ENCODE peak calls at places on chromosome 21, in eight cellular contexts. One of them, this sample, is unnamed.

GRCh38 chr21:27464643-27465042 is 497.8 kb upstream of the ADAMTS5 start:
- DNase-seq in activated CD4-positive, alpha-beta memory T cell treated with anti-CD3 and anti-CD28 coated beads, Interleukin-2, amount 10 ng/mL, durations not matched to agents 7 days and 5 days: no peak
- DNase-seq in DMS153: no peak
- DNase-seq in KG1: no peak
- DNase-seq in stomach: no peak
- DNase-seq in posterior cingulate gyrus: no peak
- DNase-seq in activated T-helper 1 cell treated with anti-CD3 and anti-CD28 coated beads, Interleukin-12 subunit alpha, Interleukin-12 subunit beta, Interleukin-2, Interleukin-4 antibody, amounts not matched to agents 30 ng/mL and 10 ng/mL and 1 ng/mL, durations not matched to agents 14 hours and 24 hours and 36 hours: no peak
- DNase-seq in CD8-positive, alpha-beta T cell: no peak
- DNase-seq in this sample: no peak

GRCh38 chr21:22904385-22904784 is 1906.2 kb downstream of the NCAM2 start:
- DNase-seq in KG1: no peak
- DNase-seq in activated T-helper 1 cell treated with anti-CD3 and anti-CD28 coated beads, Interleukin-12 subunit alpha, Interleukin-12 subunit beta, Interleukin-2, Interleukin-4 antibody, amounts not matched to agents 30 ng/mL and 10 ng/mL and 1 ng/mL, durations not matched to agents 14 hours and 24 hours and 36 hours: no peak
- DNase-seq in stomach: no peak
- DNase-seq in CD8-positive, alpha-beta T cell: peak
- DNase-seq in DMS153: no peak
- DNase-seq in activated CD4-positive, alpha-beta memory T cell treated with anti-CD3 and anti-CD28 coated beads, Interleukin-2, amount 10 ng/mL, durations not matched to agents 7 days and 5 days: no peak
- DNase-seq in posterior cingulate gyrus: no peak
- DNase-seq in this sample: no peak

GRCh38 chr21:41133896-41134522 is 34.0 kb upstream of the BACE2 start:
- DNase-seq in DMS153: no peak
- DNase-seq in stomach: no peak
- DNase-seq in KG1: no peak
- DNase-seq in posterior cingulate gyrus: no peak
- DNase-seq in CD8-positive, alpha-beta T cell: no peak
- DNase-seq in activated T-helper 1 cell treated with anti-CD3 and anti-CD28 coated beads, Interleukin-12 subunit alpha, Interleukin-12 subunit beta, Interleukin-2, Interleukin-4 antibody, amounts not matched to agents 30 ng/mL and 10 ng/mL and 1 ng/mL, durations not matched to agents 14 hours and 24 hours and 36 hours: no peak
- DNase-seq in activated CD4-positive, alpha-beta memory T cell treated with anti-CD3 and anti-CD28 coated beads, Interleukin-2, amount 10 ng/mL, durations not matched to agents 7 days and 5 days: no peak
- DNase-seq in this sample: peak

GRCh38 chr21:42532466-42533181 is 19.0 kb downstream of the SLC37A1 start:
- DNase-seq in activated CD4-positive, alpha-beta memory T cell treated with anti-CD3 and anti-CD28 coated beads, Interleukin-2, amount 10 ng/mL, durations not matched to agents 7 days and 5 days: no peak
- DNase-seq in activated T-helper 1 cell treated with anti-CD3 and anti-CD28 coated beads, Interleukin-12 subunit alpha, Interleukin-12 subunit beta, Interleukin-2, Interleukin-4 antibody, amounts not matched to agents 30 ng/mL and 10 ng/mL and 1 ng/mL, durations not matched to agents 14 hours and 24 hours and 36 hours: no peak
- DNase-seq in stomach: peak
- DNase-seq in KG1: no peak
- DNase-seq in DMS153: peak
- DNase-seq in CD8-positive, alpha-beta T cell: no peak
- DNase-seq in posterior cingulate gyrus: peak
- DNase-seq in this sample: peak

GRCh38 chr21:35528109-35529042 is 479.3 kb upstream of the RUNX1 start:
- DNase-seq in activated T-helper 1 cell treated with anti-CD3 and anti-CD28 coated beads, Interleukin-12 subunit alpha, Interleukin-12 subunit beta, Interleukin-2, Interleukin-4 antibody, amounts not matched to agents 30 ng/mL and 10 ng/mL and 1 ng/mL, durations not matched to agents 14 hours and 24 hours and 36 hours: peak
- DNase-seq in posterior cingulate gyrus: no peak
- DNase-seq in KG1: no peak
- DNase-seq in stomach: no peak
- DNase-seq in DMS153: no peak
- DNase-seq in activated CD4-positive, alpha-beta memory T cell treated with anti-CD3 and anti-CD28 coated beads, Interleukin-2, amount 10 ng/mL, durations not matched to agents 7 days and 5 days: peak
- DNase-seq in CD8-positive, alpha-beta T cell: peak
- DNase-seq in this sample: no peak

GRCh38 chr21:32826317-32827167 is 55.0 kb upstream of the PAXBP1 start:
- DNase-seq in DMS153: peak
- DNase-seq in KG1: no peak
- DNase-seq in activated T-helper 1 cell treated with anti-CD3 and anti-CD28 coated beads, Interleukin-12 subunit alpha, Interleukin-12 subunit beta, Interleukin-2, Interleukin-4 antibody, amounts not matched to agents 30 ng/mL and 10 ng/mL and 1 ng/mL, durations not matched to agents 14 hours and 24 hours and 36 hours: peak
- DNase-seq in activated CD4-positive, alpha-beta memory T cell treated with anti-CD3 and anti-CD28 coated beads, Interleukin-2, amount 10 ng/mL, durations not matched to agents 7 days and 5 days: peak
- DNase-seq in CD8-positive, alpha-beta T cell: peak
- DNase-seq in posterior cingulate gyrus: no peak
- DNase-seq in stomach: no peak
- DNase-seq in this sample: peak

GRCh38 chr21:17467829-17468228 is 45.0 kb upstream of the CXADR start:
- DNase-seq in posterior cingulate gyrus: no peak
- DNase-seq in DMS153: no peak
- DNase-seq in stomach: no peak
- DNase-seq in KG1: no peak
- DNase-seq in activated CD4-positive, alpha-beta memory T cell treated with anti-CD3 and anti-CD28 coated beads, Interleukin-2, amount 10 ng/mL, durations not matched to agents 7 days and 5 days: no peak
- DNase-seq in CD8-positive, alpha-beta T cell: no peak
- DNase-seq in activated T-helper 1 cell treated with anti-CD3 and anti-CD28 coated beads, Interleukin-12 subunit alpha, Interleukin-12 subunit beta, Interleukin-2, Interleukin-4 antibody, amounts not matched to agents 30 ng/mL and 10 ng/mL and 1 ng/mL, durations not matched to agents 14 hours and 24 hours and 36 hours: no peak
- DNase-seq in this sample: no peak

GRCh38 chr21:17929514-17929913 is 110.4 kb upstream of the C21orf91 start:
- DNase-seq in stomach: no peak
- DNase-seq in DMS153: no peak
- DNase-seq in posterior cingulate gyrus: no peak
- DNase-seq in KG1: no peak
- DNase-seq in CD8-positive, alpha-beta T cell: no peak
- DNase-seq in activated CD4-positive, alpha-beta memory T cell treated with anti-CD3 and anti-CD28 coated beads, Interleukin-2, amount 10 ng/mL, durations not matched to agents 7 days and 5 days: no peak
- DNase-seq in activated T-helper 1 cell treated with anti-CD3 and anti-CD28 coated beads, Interleukin-12 subunit alpha, Interleukin-12 subunit beta, Interleukin-2, Interleukin-4 antibody, amounts not matched to agents 30 ng/mL and 10 ng/mL and 1 ng/mL, durations not matched to agents 14 hours and 24 hours and 36 hours: no peak
- DNase-seq in this sample: no peak

GRCh38 chr21:31410763-31411278 is 66.8 kb upstream of the TIAM1 start:
- DNase-seq in DMS153: no peak
- DNase-seq in KG1: no peak
- DNase-seq in activated T-helper 1 cell treated with anti-CD3 and anti-CD28 coated beads, Interleukin-12 subunit alpha, Interleukin-12 subunit beta, Interleukin-2, Interleukin-4 antibody, amounts not matched to agents 30 ng/mL and 10 ng/mL and 1 ng/mL, durations not matched to agents 14 hours and 24 hours and 36 hours: peak
- DNase-seq in CD8-positive, alpha-beta T cell: peak
- DNase-seq in posterior cingulate gyrus: no peak
- DNase-seq in activated CD4-positive, alpha-beta memory T cell treated with anti-CD3 and anti-CD28 coated beads, Interleukin-2, amount 10 ng/mL, durations not matched to agents 7 days and 5 days: peak
- DNase-seq in stomach: no peak
- DNase-seq in this sample: no peak

GRCh38 chr21:38447611-38448010 is 50.7 kb downstream of the ERG start:
- DNase-seq in CD8-positive, alpha-beta T cell: no peak
- DNase-seq in activated CD4-positive, alpha-beta memory T cell treated with anti-CD3 and anti-CD28 coated beads, Interleukin-2, amount 10 ng/mL, durations not matched to agents 7 days and 5 days: no peak
- DNase-seq in stomach: no peak
- DNase-seq in KG1: no peak
- DNase-seq in posterior cingulate gyrus: no peak
- DNase-seq in activated T-helper 1 cell treated with anti-CD3 and anti-CD28 coated beads, Interleukin-12 subunit alpha, Interleukin-12 subunit beta, Interleukin-2, Interleukin-4 antibody, amounts not matched to agents 30 ng/mL and 10 ng/mL and 1 ng/mL, durations not matched to agents 14 hours and 24 hours and 36 hours: no peak
- DNase-seq in DMS153: no peak
- DNase-seq in this sample: no peak

GRCh38 chr21:44509539-44509938 is 30.5 kb downstream of the KRTAP10-1 start:
- DNase-seq in KG1: no peak
- DNase-seq in activated T-helper 1 cell treated with anti-CD3 and anti-CD28 coated beads, Interleukin-12 subunit alpha, Interleukin-12 subunit beta, Interleukin-2, Interleukin-4 antibody, amounts not matched to agents 30 ng/mL and 10 ng/mL and 1 ng/mL, durations not matched to agents 14 hours and 24 hours and 36 hours: no peak
- DNase-seq in DMS153: no peak
- DNase-seq in CD8-positive, alpha-beta T cell: no peak
- DNase-seq in stomach: peak
- DNase-seq in posterior cingulate gyrus: no peak
- DNase-seq in activated CD4-positive, alpha-beta memory T cell treated with anti-CD3 and anti-CD28 coated beads, Interleukin-2, amount 10 ng/mL, durations not matched to agents 7 days and 5 days: no peak
- DNase-seq in this sample: no peak

GRCh38 chr21:32914424-32915070 is 111.2 kb upstream of the OLIG2 start:
- DNase-seq in posterior cingulate gyrus: no peak
- DNase-seq in KG1: no peak
- DNase-seq in CD8-positive, alpha-beta T cell: no peak
- DNase-seq in stomach: no peak
- DNase-seq in DMS153: no peak
- DNase-seq in activated T-helper 1 cell treated with anti-CD3 and anti-CD28 coated beads, Interleukin-12 subunit alpha, Interleukin-12 subunit beta, Interleukin-2, Interleukin-4 antibody, amounts not matched to agents 30 ng/mL and 10 ng/mL and 1 ng/mL, durations not matched to agents 14 hours and 24 hours and 36 hours: no peak
- DNase-seq in activated CD4-positive, alpha-beta memory T cell treated with anti-CD3 and anti-CD28 coated beads, Interleukin-2, amount 10 ng/mL, durations not matched to agents 7 days and 5 days: no peak
- DNase-seq in this sample: no peak

GRCh38 chr21:31180256-31181088 is 142.2 kb upstream of the KRTAP19-8 start:
- DNase-seq in posterior cingulate gyrus: no peak
- DNase-seq in stomach: no peak
- DNase-seq in DMS153: peak
- DNase-seq in CD8-positive, alpha-beta T cell: no peak
- DNase-seq in KG1: no peak
- DNase-seq in activated T-helper 1 cell treated with anti-CD3 and anti-CD28 coated beads, Interleukin-12 subunit alpha, Interleukin-12 subunit beta, Interleukin-2, Interleukin-4 antibody, amounts not matched to agents 30 ng/mL and 10 ng/mL and 1 ng/mL, durations not matched to agents 14 hours and 24 hours and 36 hours: no peak
- DNase-seq in activated CD4-positive, alpha-beta memory T cell treated with anti-CD3 and anti-CD28 coated beads, Interleukin-2, amount 10 ng/mL, durations not matched to agents 7 days and 5 days: no peak
- DNase-seq in this sample: peak

GRCh38 chr21:38349111-38349746 is 92.4 kb downstream of the KCNJ15 start:
- DNase-seq in stomach: no peak
- DNase-seq in KG1: no peak
- DNase-seq in DMS153: peak
- DNase-seq in CD8-positive, alpha-beta T cell: no peak
- DNase-seq in posterior cingulate gyrus: no peak
- DNase-seq in activated T-helper 1 cell treated with anti-CD3 and anti-CD28 coated beads, Interleukin-12 subunit alpha, Interleukin-12 subunit beta, Interleukin-2, Interleukin-4 antibody, amounts not matched to agents 30 ng/mL and 10 ng/mL and 1 ng/mL, durations not matched to agents 14 hours and 24 hours and 36 hours: no peak
- DNase-seq in activated CD4-positive, alpha-beta memory T cell treated with anti-CD3 and anti-CD28 coated beads, Interleukin-2, amount 10 ng/mL, durations not matched to agents 7 days and 5 days: no peak
- DNase-seq in this sample: no peak

GRCh38 chr21:38531610-38532009 is 33.3 kb upstream of the ERG start:
- DNase-seq in stomach: no peak
- DNase-seq in posterior cingulate gyrus: no peak
- DNase-seq in CD8-positive, alpha-beta T cell: no peak
- DNase-seq in activated CD4-positive, alpha-beta memory T cell treated with anti-CD3 and anti-CD28 coated beads, Interleukin-2, amount 10 ng/mL, durations not matched to agents 7 days and 5 days: no peak
- DNase-seq in DMS153: no peak
- DNase-seq in KG1: no peak
- DNase-seq in activated T-helper 1 cell treated with anti-CD3 and anti-CD28 coated beads, Interleukin-12 subunit alpha, Interleukin-12 subunit beta, Interleukin-2, Interleukin-4 antibody, amounts not matched to agents 30 ng/mL and 10 ng/mL and 1 ng/mL, durations not matched to agents 14 hours and 24 hours and 36 hours: no peak
- DNase-seq in this sample: no peak

GRCh38 chr21:46472246-46472645 is 13.6 kb downstream of the DIP2A start:
- DNase-seq in stomach: no peak
- DNase-seq in KG1: no peak
- DNase-seq in activated CD4-positive, alpha-beta memory T cell treated with anti-CD3 and anti-CD28 coated beads, Interleukin-2, amount 10 ng/mL, durations not matched to agents 7 days and 5 days: no peak
- DNase-seq in CD8-positive, alpha-beta T cell: no peak
- DNase-seq in activated T-helper 1 cell treated with anti-CD3 and anti-CD28 coated beads, Interleukin-12 subunit alpha, Interleukin-12 subunit beta, Interleukin-2, Interleukin-4 antibody, amounts not matched to agents 30 ng/mL and 10 ng/mL and 1 ng/mL, durations not matched to agents 14 hours and 24 hours and 36 hours: no peak
- DNase-seq in DMS153: no peak
- DNase-seq in posterior cingulate gyrus: no peak
- DNase-seq in this sample: no peak

GRCh38 chr21:25837545-25838263 is 102.9 kb downstream of the GABPA start:
- DNase-seq in stomach: no peak
- DNase-seq in activated CD4-positive, alpha-beta memory T cell treated with anti-CD3 and anti-CD28 coated beads, Interleukin-2, amount 10 ng/mL, durations not matched to agents 7 days and 5 days: no peak
- DNase-seq in KG1: no peak
- DNase-seq in DMS153: no peak
- DNase-seq in activated T-helper 1 cell treated with anti-CD3 and anti-CD28 coated beads, Interleukin-12 subunit alpha, Interleukin-12 subunit beta, Interleukin-2, Interleukin-4 antibody, amounts not matched to agents 30 ng/mL and 10 ng/mL and 1 ng/mL, durations not matched to agents 14 hours and 24 hours and 36 hours: no peak
- DNase-seq in CD8-positive, alpha-beta T cell: no peak
- DNase-seq in posterior cingulate gyrus: no peak
- DNase-seq in this sample: no peak

GRCh38 chr21:26491663-26492062 is 81.4 kb downstream of the CYYR1 start:
- DNase-seq in activated T-helper 1 cell treated with anti-CD3 and anti-CD28 coated beads, Interleukin-12 subunit alpha, Interleukin-12 subunit beta, Interleukin-2, Interleukin-4 antibody, amounts not matched to agents 30 ng/mL and 10 ng/mL and 1 ng/mL, durations not matched to agents 14 hours and 24 hours and 36 hours: no peak
- DNase-seq in posterior cingulate gyrus: no peak
- DNase-seq in CD8-positive, alpha-beta T cell: no peak
- DNase-seq in activated CD4-positive, alpha-beta memory T cell treated with anti-CD3 and anti-CD28 coated beads, Interleukin-2, amount 10 ng/mL, durations not matched to agents 7 days and 5 days: no peak
- DNase-seq in KG1: no peak
- DNase-seq in DMS153: no peak
- DNase-seq in stomach: no peak
- DNase-seq in this sample: no peak

GRCh38 chr21:45082715-45083114 is 8.3 kb downstream of the ADARB1 start:
- DNase-seq in activated CD4-positive, alpha-beta memory T cell treated with anti-CD3 and anti-CD28 coated beads, Interleukin-2, amount 10 ng/mL, durations not matched to agents 7 days and 5 days: no peak
- DNase-seq in CD8-positive, alpha-beta T cell: no peak
- DNase-seq in DMS153: no peak
- DNase-seq in activated T-helper 1 cell treated with anti-CD3 and anti-CD28 coated beads, Interleukin-12 subunit alpha, Interleukin-12 subunit beta, Interleukin-2, Interleukin-4 antibody, amounts not matched to agents 30 ng/mL and 10 ng/mL and 1 ng/mL, durations not matched to agents 14 hours and 24 hours and 36 hours: no peak
- DNase-seq in stomach: no peak
- DNase-seq in posterior cingulate gyrus: no peak
- DNase-seq in KG1: no peak
- DNase-seq in this sample: no peak

GRCh38 chr21:28283652-28284490 is 708.8 kb downstream of the LTN1 start:
- DNase-seq in activated T-helper 1 cell treated with anti-CD3 and anti-CD28 coated beads, Interleukin-12 subunit alpha, Interleukin-12 subunit beta, Interleukin-2, Interleukin-4 antibody, amounts not matched to agents 30 ng/mL and 10 ng/mL and 1 ng/mL, durations not matched to agents 14 hours and 24 hours and 36 hours: no peak
- DNase-seq in DMS153: no peak
- DNase-seq in CD8-positive, alpha-beta T cell: no peak
- DNase-seq in stomach: no peak
- DNase-seq in posterior cingulate gyrus: no peak
- DNase-seq in activated CD4-positive, alpha-beta memory T cell treated with anti-CD3 and anti-CD28 coated beads, Interleukin-2, amount 10 ng/mL, durations not matched to agents 7 days and 5 days: no peak
- DNase-seq in KG1: no peak
- DNase-seq in this sample: no peak

GRCh38 chr21:21179619-21180336 is 181.6 kb downstream of the NCAM2 start:
- DNase-seq in CD8-positive, alpha-beta T cell: no peak
- DNase-seq in stomach: no peak
- DNase-seq in activated CD4-positive, alpha-beta memory T cell treated with anti-CD3 and anti-CD28 coated beads, Interleukin-2, amount 10 ng/mL, durations not matched to agents 7 days and 5 days: no peak
- DNase-seq in DMS153: no peak
- DNase-seq in activated T-helper 1 cell treated with anti-CD3 and anti-CD28 coated beads, Interleukin-12 subunit alpha, Interleukin-12 subunit beta, Interleukin-2, Interleukin-4 antibody, amounts not matched to agents 30 ng/mL and 10 ng/mL and 1 ng/mL, durations not matched to agents 14 hours and 24 hours and 36 hours: no peak
- DNase-seq in KG1: no peak
- DNase-seq in posterior cingulate gyrus: no peak
- DNase-seq in this sample: no peak

GRCh38 chr21:34072145-34073031 is 990 bp upstream of the MRPS6 start:
- DNase-seq in posterior cingulate gyrus: no peak
- DNase-seq in activated CD4-positive, alpha-beta memory T cell treated with anti-CD3 and anti-CD28 coated beads, Interleukin-2, amount 10 ng/mL, durations not matched to agents 7 days and 5 days: no peak
- DNase-seq in KG1: no peak
- DNase-seq in stomach: peak
- DNase-seq in DMS153: no peak
- DNase-seq in CD8-positive, alpha-beta T cell: peak
- DNase-seq in activated T-helper 1 cell treated with anti-CD3 and anti-CD28 coated beads, Interleukin-12 subunit alpha, Interleukin-12 subunit beta, Interleukin-2, Interleukin-4 antibody, amounts not matched to agents 30 ng/mL and 10 ng/mL and 1 ng/mL, durations not matched to agents 14 hours and 24 hours and 36 hours: no peak
- DNase-seq in this sample: peak

GRCh38 chr21:37642493-37642892 is 273.8 kb downstream of the KCNJ6 start:
- DNase-seq in posterior cingulate gyrus: no peak
- DNase-seq in CD8-positive, alpha-beta T cell: peak
- DNase-seq in stomach: no peak
- DNase-seq in DMS153: peak
- DNase-seq in KG1: no peak
- DNase-seq in activated T-helper 1 cell treated with anti-CD3 and anti-CD28 coated beads, Interleukin-12 subunit alpha, Interleukin-12 subunit beta, Interleukin-2, Interleukin-4 antibody, amounts not matched to agents 30 ng/mL and 10 ng/mL and 1 ng/mL, durations not matched to agents 14 hours and 24 hours and 36 hours: peak
- DNase-seq in activated CD4-positive, alpha-beta memory T cell treated with anti-CD3 and anti-CD28 coated beads, Interleukin-2, amount 10 ng/mL, durations not matched to agents 7 days and 5 days: peak
- DNase-seq in this sample: no peak